ENCODE peak calls at places on chromosome 10, in eight cellular contexts. N is effector memory CD8-positive, alpha-beta T cell; B is Daoy; M is stimulated activated CD4-positive, alpha-beta T cell treated with anti-CD3 and anti-CD28 coated beads, Interleukin-4, amount 100 ng/mL, for 48 hours; D is activated T-helper 1 cell treated with anti-CD3 and anti-CD28 coated beads, Interleukin-12 subunit alpha, Interleukin-12 subunit beta, Interleukin-2, Interleukin-4 antibody, amounts not matched to agents 30 ng/mL and 10 ng/mL and 1 ng/mL, durations not matched to agents 14 hours and 24 hours and 36 hours; G is pancreas; Z is HEK293T; P is naive thymus-derived CD4-positive, alpha-beta T cell. Y is an unnamed sample.

GRCh38 chr10:123995082-123995460 is 98.3 kb downstream of the CHST15 start:
- DNase-seq in N (no peak), B (peak), M (no peak), D (no peak), G (peak), Z (no peak), P (no peak), Y (no peak)

GRCh38 chr10:69048103-69048502 is 39.8 kb upstream of the SRGN start:
- DNase-seq in N (no peak), B (no peak), M (peak), D (peak), G (no peak), Z (no peak), P (no peak), Y (no peak)

GRCh38 chr10:124898493-124898892 is 43.4 kb upstream of the ZRANB1 start:
- DNase-seq in N (no peak), B (no peak), M (no peak), D (no peak), G (no peak), Z (no peak), P (no peak), Y (no peak)

GRCh38 chr10:93034426-93034825 is 26.2 kb upstream of the CYP26C1 start:
- DNase-seq in N (no peak), B (no peak), M (no peak), D (no peak), G (no peak), Z (no peak), P (no peak), Y (no peak)

GRCh38 chr10:98293550-98294269 is 25.7 kb upstream of the LOXL4 start:
- DNase-seq in N (no peak), B (peak), M (no peak), D (no peak), G (no peak), Z (no peak), P (no peak), Y (no peak)

GRCh38 chr10:50538473-50539398 is 85.0 kb downstream of the SGMS1 start:
- DNase-seq in N (no peak), B (peak), M (no peak), D (no peak), G (no peak), Z (no peak), P (no peak), Y (peak)

GRCh38 chr10:33240931-33241330 is 93.5 kb downstream of the NRP1 start:
- DNase-seq in N (no peak), B (no peak), M (no peak), D (no peak), G (no peak), Z (no peak), P (no peak), Y (no peak)

GRCh38 chr10:83957168-83957750 is 182.1 kb upstream of the GHITM start:
- DNase-seq in N (no peak), B (no peak), M (no peak), D (no peak), G (no peak), Z (no peak), P (no peak), Y (no peak)

GRCh38 chr10:61899997-61900828 is 1.3 kb upstream of the ARID5B start:
- DNase-seq in N (peak), B (peak), M (peak), D (peak), G (no peak), Z (peak), P (peak), Y (peak)

GRCh38 chr10:78177013-78177370 is 143.3 kb downstream of the RPS24 start:
- DNase-seq in N (no peak), B (no peak), M (no peak), D (no peak), G (no peak), Z (no peak), P (no peak), Y (no peak)

GRCh38 chr10:123986736-123987135 is 95.1 kb upstream of the CPXM2 start:
- DNase-seq in N (no peak), B (no peak), M (no peak), D (no peak), G (no peak), Z (no peak), P (no peak), Y (no peak)

GRCh38 chr10:119776536-119776935 is 50.7 kb downstream of the INPP5F start:
- DNase-seq in N (no peak), B (peak), M (no peak), D (no peak), G (no peak), Z (no peak), P (no peak), Y (no peak)

GRCh38 chr10:59856104-59856503 is 50.3 kb downstream of the CCDC6 start:
- DNase-seq in N (no peak), B (no peak), M (no peak), D (no peak), G (no peak), Z (no peak), P (no peak), Y (no peak)

GRCh38 chr10:71975891-71976725 is 11.9 kb downstream of the CHST3 start:
- DNase-seq in N (no peak), B (peak), M (no peak), D (no peak), G (no peak), Z (no peak), P (no peak), Y (peak)

GRCh38 chr10:99667108-99667751 is 7.9 kb downstream of the ENTPD7 start:
- DNase-seq in N (no peak), B (peak), M (no peak), D (no peak), G (no peak), Z (no peak), P (no peak), Y (peak)

GRCh38 chr10:11204355-11204879 is 186.7 kb downstream of the CELF2 start:
- DNase-seq in N (no peak), B (no peak), M (no peak), D (no peak), G (peak), Z (no peak), P (no peak), Y (no peak)

GRCh38 chr10:74854610-74855009 is 28.2 kb downstream of the KAT6B start:
- DNase-seq in N (no peak), B (no peak), M (no peak), D (no peak), G (no peak), Z (no peak), P (no peak), Y (no peak)

GRCh38 chr10:4243651-4244050 is 458.6 kb upstream of the KLF6 start:
- DNase-seq in N (no peak), B (peak), M (peak), D (no peak), G (no peak), Z (no peak), P (no peak), Y (peak)

GRCh38 chr10:93406367-93407145 is 75.6 kb downstream of the MYOF start:
- DNase-seq in N (no peak), B (no peak), M (no peak), D (no peak), G (no peak), Z (no peak), P (no peak), Y (peak)

GRCh38 chr10:59908808-59909143 is 2.4 kb upstream of the CCDC6 start:
- DNase-seq in N (no peak), B (peak), M (no peak), D (no peak), G (no peak), Z (no peak), P (no peak), Y (peak)

GRCh38 chr10:129096340-129096984 is 370.6 kb upstream of the MGMT start:
- DNase-seq in N (no peak), B (peak), M (no peak), D (no peak), G (no peak), Z (no peak), P (no peak), Y (peak)

GRCh38 chr10:132846631-132847415 is 60.9 kb upstream of the NKX6-2 start:
- DNase-seq in N (no peak), B (no peak), M (no peak), D (no peak), G (no peak), Z (no peak), P (no peak), Y (no peak)

GRCh38 chr10:30782543-30783461 is 153.2 kb upstream of the LYZL2 start:
- DNase-seq in N (no peak), B (peak), M (no peak), D (no peak), G (no peak), Z (no peak), P (no peak), Y (peak)

GRCh38 chr10:80260295-80261243 is 28.9 kb downstream of the MAT1A start:
- DNase-seq in N (peak), B (peak), M (peak), D (peak), G (no peak), Z (peak), P (peak), Y (peak)

GRCh38 chr10:109957092-109957797 is 33.9 kb upstream of the XPNPEP1 start:
- DNase-seq in N (no peak), B (no peak), M (no peak), D (no peak), G (peak), Z (no peak), P (no peak), Y (no peak)

GRCh38 chr10:85608706-85609105 is 757.9 kb downstream of the GRID1 start:
- DNase-seq in N (no peak), B (no peak), M (no peak), D (no peak), G (no peak), Z (no peak), P (no peak), Y (no peak)

GRCh38 chr10:89295597-89295996 is 6.2 kb upstream of the IFIT2 start:
- DNase-seq in N (no peak), B (no peak), M (no peak), D (no peak), G (no peak), Z (no peak), P (no peak), Y (no peak)

GRCh38 chr10:4234661-4235060 is 449.7 kb upstream of the KLF6 start:
- DNase-seq in N (peak), B (peak), M (peak), D (no peak), G (no peak), Z (peak), P (no peak), Y (peak)

GRCh38 chr10:63622097-63622496 is 100.9 kb downstream of the REEP3 start:
- DNase-seq in N (no peak), B (no peak), M (no peak), D (no peak), G (no peak), Z (no peak), P (no peak), Y (no peak)

GRCh38 chr10:71728218-71728737 is 8.7 kb upstream of the C10orf105 start:
- DNase-seq in N (no peak), B (no peak), M (no peak), D (no peak), G (no peak), Z (no peak), P (no peak), Y (no peak)

GRCh38 chr10:34523017-34523767 is 291.9 kb downstream of the PARD3 start:
- DNase-seq in N (no peak), B (no peak), M (no peak), D (no peak), G (no peak), Z (no peak), P (no peak), Y (no peak)

GRCh38 chr10:74145133-74145532 is 5.5 kb downstream of the AP3M1 start:
- DNase-seq in N (no peak), B (peak), M (no peak), D (no peak), G (no peak), Z (peak), P (no peak), Y (peak)

GRCh38 chr10:114499630-114500190 is 95.4 kb upstream of the AFAP1L2 start:
- DNase-seq in N (no peak), B (no peak), M (peak), D (peak), G (no peak), Z (no peak), P (peak), Y (no peak)

GRCh38 chr10:30456262-30456661 is 22.3 kb downstream of the MAP3K8 start:
- DNase-seq in N (no peak), B (no peak), M (no peak), D (peak), G (no peak), Z (no peak), P (no peak), Y (peak)

GRCh38 chr10:47257396-47258120 is 42.4 kb upstream of the GDF10 start:
- DNase-seq in N (no peak), B (peak), M (no peak), D (no peak), G (no peak), Z (no peak), P (peak), Y (peak)

Y was measured in dermis blood vessel endothelial cell.